ENCODE peak calls at places on chromosomes 4 and X, in four cellular contexts. G is astrocyte, C is A673, Q is uterus. T is an unnamed sample. For H3K27me3, the result is how much of the 10 kb centered on the place peaks cover.

GRCh38 chrX:42524374-42524773 is 253.6 kb downstream of the PPP1R2C start:
- DNase-seq in G (peak), C (no peak), Q (no peak), T (no peak)

GRCh38 chr4:111323496-111323895 is 700.6 kb upstream of the PITX2 start:
- DNase-seq in G (peak), C (peak), Q (no peak), T (no peak)

GRCh38 chrX:118968031-118968430 is 6.4 kb upstream of the LONRF3 start:
- DNase-seq in G (no peak), C (no peak), Q (no peak), T (no peak)

GRCh38 chr4:19831644-19832285 is 419.9 kb upstream of the SLIT2 start:
- DNase-seq in G (peak), C (no peak), Q (no peak), T (no peak)

GRCh38 chr4:153234923-153235322 is 30.7 kb downstream of the TRIM2 start:
- DNase-seq in G (peak), C (peak), Q (no peak), T (no peak)

GRCh38 chr4:78437608-78438088 is 113.9 kb upstream of the ANXA3 start:
- DNase-seq in G (peak), C (no peak), Q (no peak), T (no peak)

GRCh38 chr4:174522183-174523002 is at the start of gene HPGD:
- DNase-seq in G (no peak), C (peak), Q (peak), T (peak)

GRCh38 chr4:73018595-73018994 is 50.9 kb downstream of the COX18 start:
- DNase-seq in G (no peak), C (no peak), Q (no peak), T (no peak)

GRCh38 chr4:112253382-112254000 is 21.9 kb downstream of the AP1AR start:
- DNase-seq in G (no peak), C (no peak), Q (no peak), T (no peak)

GRCh38 chr4:175934492-175934891 is 122.4 kb upstream of the GPM6A start:
- DNase-seq in G (no peak), C (no peak), Q (no peak), T (no peak)

GRCh38 chr4:135032670-135033069 is 831.1 kb upstream of the PABPC4L start:
- DNase-seq in G (no peak), C (no peak), Q (no peak), T (no peak)

GRCh38 chr4:79604152-79604551 is 196.1 kb upstream of the GK2 start:
- DNase-seq in G (no peak), C (no peak), Q (no peak), T (no peak)

GRCh38 chrX:51891821-51892551 is 1.4 kb upstream of the MAGED1 start:
- DNase-seq in G (peak), C (peak), Q (peak), T (no peak)

GRCh38 chrX:143306991-143307965 is 210.0 kb downstream of the SPANXN3 start:
- DNase-seq in G (no peak), C (no peak), Q (no peak), T (peak)

GRCh38 chrX:114338870-114339269 is 245.0 kb upstream of the HTR2C start:
- DNase-seq in G (no peak), C (no peak), Q (no peak), T (no peak)

GRCh38 chr4:99841143-99841542 is 24.5 kb downstream of the DAPP1 start:
- DNase-seq in G (no peak), C (no peak), Q (no peak), T (no peak)

GRCh38 chr4:93788712-93789111 is 39.8 kb upstream of the ATOH1 start:
- DNase-seq in G (no peak), C (peak), Q (no peak), T (no peak)

GRCh38 chrX:135931644-135932487 is 38.4 kb downstream of the SAGE1 start:
- DNase-seq in G (no peak), C (peak), Q (peak), T (peak)

GRCh38 chrX:73916931-73917657 is 354.1 kb downstream of the CHIC1 start:
- DNase-seq in G (peak), C (peak), Q (no peak), T (peak)

GRCh38 chrX:110346681-110347080 is 12.0 kb upstream of the RTL9 start:
- DNase-seq in G (no peak), C (no peak), Q (no peak), T (peak)

GRCh38 chr4:189232274-189232673 is 708.4 kb upstream of the FRG1 start:
- DNase-seq in G (no peak), C (no peak), Q (no peak), T (no peak)

GRCh38 chr4:101346312-101346561 is 1.1 kb downstream of the PPP3CA start:
- DNase-seq in G (no peak), C (no peak), Q (no peak), T (no peak)

GRCh38 chrX:39896951-39897740 is 200.6 kb downstream of the BCOR start:
- DNase-seq in G (peak), C (peak), Q (no peak), T (peak)

GRCh38 chr4:156169011-156169410 is 215.3 kb upstream of the CTSO start:
- DNase-seq in G (peak), C (peak), Q (peak), T (peak)

GRCh38 chrX:44974462-44974861 is 101.5 kb downstream of the KDM6A start:
- DNase-seq in G (peak), C (no peak), Q (no peak), T (no peak)

GRCh38 chrX:13000311-13000811 is 25.5 kb downstream of the TMSB4X start:
- DNase-seq in G (no peak), C (peak), Q (no peak), T (no peak)

GRCh38 chrX:44012484-44013096 is 39.4 kb upstream of the NDP start:
- DNase-seq in G (peak), C (no peak), Q (no peak), T (no peak)

GRCh38 chrX:16022580-16023170 is 100.7 kb upstream of the GRPR start:
- DNase-seq in G (peak), C (peak), Q (no peak), T (no peak)

GRCh38 chr4:61210186-61210939 is 10.2 kb downstream of the ADGRL3 start:
- DNase-seq in G (no peak), C (no peak), Q (no peak), T (no peak)

GRCh38 chr4:56424697-56425514 is 10.5 kb downstream of the PPAT start:
- DNase-seq in G (no peak), C (peak), Q (peak), T (no peak)

GRCh38 chr4:37463033-37463432 is 218.5 kb downstream of the NWD2 start:
- DNase-seq in G (no peak), C (no peak), Q (no peak), T (no peak)

GRCh38 chr4:649293-649625 is 23.9 kb downstream of the PDE6B start:
- DNase-seq in G (no peak), C (no peak), Q (no peak), T (no peak)

GRCh38 chr4:158938462-158939044 is 164.3 kb upstream of the RAPGEF2 start:
- DNase-seq in G (peak), C (peak), Q (no peak), T (no peak)

GRCh38 chrX:154517101-154517781 is 1.2 kb upstream of the FAM3A start:
- DNase-seq in G (no peak), C (no peak), Q (peak), T (no peak)

GRCh38 chr4:80229128-80229527 is 31.8 kb downstream of the PRDM8 start:
- DNase-seq in G (no peak), C (no peak), Q (no peak), T (no peak)

GRCh38 chr4:144646523-144647094 is 653 bp downstream of the HHIP start:
- DNase-seq in G (no peak), C (peak), Q (no peak), T (no peak)

GRCh38 chr4:144644368-144645101 is 1.4 kb upstream of the HHIP start:
- DNase-seq in G (no peak), C (no peak), Q (no peak), T (no peak)

GRCh38 chr4:144647095-144647959 is 1.4 kb downstream of the HHIP start:
- DNase-seq in G (peak), C (peak), Q (no peak), T (no peak)

GRCh38 chr4:144645621-144646522 is at the start of gene HHIP:
- DNase-seq in G (peak), C (peak), Q (peak), T (peak)

GRCh38 chr4:144645102-144645469 is 870 bp upstream of the HHIP start:
- DNase-seq in G (no peak), C (no peak), Q (no peak), T (no peak)
- H3K27me3 ChIP-seq in G (under half), C (under half), Q (under half), T (under half)

GRCh38 chrX:4935846-4936245 is 1222.4 kb upstream of the PRKX start:
- DNase-seq in G (no peak), C (no peak), Q (no peak), T (no peak)
- H3K27me3 ChIP-seq in G (under half), C (under half), Q (under half), T (under half)

GRCh38 chrX:150482537-150483217 is 85.7 kb upstream of the MTM1 start:
- DNase-seq in G (peak), C (peak), Q (no peak), T (no peak)

GRCh38 chrX:150477364-150477763 is 91.1 kb upstream of the MTM1 start:
- DNase-seq in G (no peak), C (no peak), Q (no peak), T (no peak)

GRCh38 chrX:150475466-150475865 is 93.0 kb upstream of the MTM1 start:
- DNase-seq in G (no peak), C (no peak), Q (no peak), T (no peak)

GRCh38 chrX:150476183-150476699 is 92.2 kb upstream of the MTM1 start:
- DNase-seq in G (peak), C (no peak), Q (peak), T (no peak)

GRCh38 chrX:150478496-150479492 is 89.6 kb upstream of the MTM1 start:
- DNase-seq in G (no peak), C (no peak), Q (no peak), T (no peak)
- H3K27me3 ChIP-seq in G (under half), C (under half), Q (under half), T (under half)

GRCh38 chrX:108216405-108216804 is 124.8 kb downstream of the ATG4A start:
- DNase-seq in G (no peak), C (no peak), Q (no peak), T (no peak)
- H3K27me3 ChIP-seq in G (under half), C (under half), Q (under half), T (under half)

GRCh38 chr4:8078610-8079015 is 80.0 kb downstream of the ABLIM2 start:
- DNase-seq in G (no peak), C (no peak), Q (no peak), T (no peak)

GRCh38 chr4:8077181-8078108 is 81.2 kb downstream of the ABLIM2 start:
- DNase-seq in G (no peak), C (peak), Q (no peak), T (no peak)

GRCh38 chr4:8079916-8080753 is 78.5 kb downstream of the ABLIM2 start:
- DNase-seq in G (no peak), C (peak), Q (no peak), T (no peak)

GRCh38 chr4:8079031-8079885 is 79.4 kb downstream of the ABLIM2 start:
- DNase-seq in G (peak), C (peak), Q (no peak), T (peak)

GRCh38 chr4:8078109-8078494 is 80.5 kb downstream of the ABLIM2 start:
- DNase-seq in G (no peak), C (no peak), Q (no peak), T (no peak)
- H3K27me3 ChIP-seq in G (half or more), C (under half), Q (under half), T (under half)

GRCh38 chrX:57132046-57132445 is 5.2 kb downstream of the SPIN2A start:
- DNase-seq in G (no peak), C (no peak), Q (no peak), T (no peak)
- H3K27me3 ChIP-seq in G (under half), C (under half), Q (under half), T (under half)

GRCh38 chr4:89836031-89836777 is 757 bp downstream of the SNCA start:
- DNase-seq in G (no peak), C (no peak), Q (peak), T (no peak)
- H3K27me3 ChIP-seq in G (under half), C (under half), Q (under half), T (under half)

GRCh38 chr4:54096563-54096962 is 3.4 kb upstream of the GSX2 start:
- DNase-seq in G (no peak), C (no peak), Q (no peak), T (no peak)
- H3K27me3 ChIP-seq in G (half or more), C (half or more), Q (half or more), T (under half)

DNA sequence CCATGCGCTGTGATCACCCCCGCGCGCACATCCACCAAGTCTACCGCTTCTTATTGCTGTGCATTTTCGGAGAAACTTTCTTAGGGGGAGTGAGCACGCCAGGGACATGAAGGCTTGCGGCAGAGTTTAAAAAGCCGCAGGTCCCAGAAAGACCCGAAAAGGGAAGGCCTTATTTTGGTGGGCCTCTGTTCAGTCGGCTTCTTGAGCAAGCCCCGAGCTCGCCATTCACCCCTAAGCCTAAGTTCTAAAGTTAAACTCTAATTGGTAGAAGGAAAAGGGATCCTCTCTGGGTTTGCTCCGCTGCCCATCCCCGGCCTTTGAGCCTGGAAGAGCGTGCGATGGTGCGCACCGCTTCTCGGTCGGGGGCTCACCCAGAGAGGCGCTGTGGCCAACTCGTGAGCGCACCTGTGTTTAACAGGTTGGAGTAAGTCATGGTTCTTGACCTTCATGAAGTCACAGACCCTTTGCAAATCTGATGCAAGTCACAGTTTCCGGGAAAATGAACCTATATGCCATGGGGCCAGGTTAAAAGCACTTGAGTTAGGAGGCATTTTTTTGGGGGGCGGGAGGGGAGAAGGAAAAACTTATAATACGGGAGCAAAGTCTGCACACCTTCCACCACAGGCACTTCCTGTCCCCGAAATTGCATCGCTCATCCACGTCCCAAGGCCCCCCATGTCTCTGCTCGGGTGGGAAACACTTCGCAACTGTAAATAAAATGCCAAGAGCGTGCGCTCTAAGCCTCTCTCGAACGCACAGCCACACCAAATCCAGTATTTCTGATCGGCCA is 1.9 kb downstream of the PHOX2B start:
- DNase-seq in G (no peak), C (no peak), Q (no peak), T (no peak)
- H3K27me3 ChIP-seq in G (half or more), C (half or more), Q (half or more), T (under half)

GRCh38 chrX:11334165-11334564 is 41.0 kb downstream of the AMELX start:
- DNase-seq in G (no peak), C (no peak), Q (no peak), T (no peak)
- H3K27me3 ChIP-seq in G (under half), C (under half), Q (under half), T (under half)

T was measured in Caco-2.